ENCODE peak calls at places on chromosomes 11 and 22, in five cellular contexts. One of them, this sample, is unnamed.

GRCh38 chr11:36034572-36035331 is 90.9 kb downstream of the LDLRAD3 start:
- DNase-seq in coronary artery: no peak
- DNase-seq in A549: peak
- DNase-seq in GM10248: no peak
- DNase-seq in CD8-positive, alpha-beta T cell: no peak
- DNase-seq in this sample: no peak

GRCh38 chr22:30636226-30637077 is 871 bp downstream of the SLC35E4 start:
- DNase-seq in coronary artery: no peak
- DNase-seq in A549: no peak
- DNase-seq in GM10248: no peak
- DNase-seq in CD8-positive, alpha-beta T cell: peak
- DNase-seq in this sample: peak

GRCh38 chr11:132140056-132140455 is 769.6 kb downstream of the NTM start:
- DNase-seq in coronary artery: no peak
- DNase-seq in A549: no peak
- DNase-seq in GM10248: no peak
- DNase-seq in CD8-positive, alpha-beta T cell: no peak
- DNase-seq in this sample: no peak

GRCh38 chr11:76008474-76008873 is 193.5 kb downstream of the UVRAG start:
- DNase-seq in coronary artery: no peak
- DNase-seq in A549: no peak
- DNase-seq in GM10248: no peak
- DNase-seq in CD8-positive, alpha-beta T cell: no peak
- DNase-seq in this sample: no peak

GRCh38 chr11:100777118-100777517 is 90.0 kb downstream of the ARHGAP42 start:
- DNase-seq in coronary artery: no peak
- DNase-seq in A549: peak
- DNase-seq in GM10248: no peak
- DNase-seq in CD8-positive, alpha-beta T cell: no peak
- DNase-seq in this sample: no peak

GRCh38 chr11:32213223-32213622 is 122.3 kb downstream of the RCN1 start:
- DNase-seq in coronary artery: no peak
- DNase-seq in A549: no peak
- DNase-seq in GM10248: no peak
- DNase-seq in CD8-positive, alpha-beta T cell: no peak
- DNase-seq in this sample: no peak

GRCh38 chr11:119790476-119790875 is 61.5 kb upstream of the NECTIN1 start:
- DNase-seq in coronary artery: no peak
- DNase-seq in A549: no peak
- DNase-seq in GM10248: no peak
- DNase-seq in CD8-positive, alpha-beta T cell: no peak
- DNase-seq in this sample: no peak

GRCh38 chr11:16610738-16611388 is 127.6 kb upstream of the C11orf58 start:
- DNase-seq in coronary artery: no peak
- DNase-seq in A549: no peak
- DNase-seq in GM10248: peak
- DNase-seq in CD8-positive, alpha-beta T cell: no peak
- DNase-seq in this sample: no peak

GRCh38 chr11:21810650-21811049 is 382.2 kb upstream of the ANO5 start:
- DNase-seq in coronary artery: no peak
- DNase-seq in A549: no peak
- DNase-seq in GM10248: no peak
- DNase-seq in CD8-positive, alpha-beta T cell: no peak
- DNase-seq in this sample: no peak

GRCh38 chr22:26464312-26464711 is 19.3 kb downstream of the HPS4 start:
- DNase-seq in coronary artery: no peak
- DNase-seq in A549: no peak
- DNase-seq in GM10248: no peak
- DNase-seq in CD8-positive, alpha-beta T cell: no peak
- DNase-seq in this sample: no peak

GRCh38 chr22:27377501-27377900 is 424.1 kb downstream of the MN1 start:
- DNase-seq in coronary artery: no peak
- DNase-seq in A549: no peak
- DNase-seq in GM10248: no peak
- DNase-seq in CD8-positive, alpha-beta T cell: no peak
- DNase-seq in this sample: no peak

GRCh38 chr11:10900686-10901415 is 43.0 kb upstream of the ZBED5 start:
- DNase-seq in coronary artery: no peak
- DNase-seq in A549: no peak
- DNase-seq in GM10248: no peak
- DNase-seq in CD8-positive, alpha-beta T cell: no peak
- DNase-seq in this sample: no peak

GRCh38 chr11:65590240-65590738 is 5.3 kb downstream of the KCNK7 start:
- DNase-seq in coronary artery: no peak
- DNase-seq in A549: no peak
- DNase-seq in GM10248: no peak
- DNase-seq in CD8-positive, alpha-beta T cell: no peak
- DNase-seq in this sample: no peak

GRCh38 chr11:21295508-21295907 is 626.1 kb downstream of the NELL1 start:
- DNase-seq in coronary artery: no peak
- DNase-seq in A549: no peak
- DNase-seq in GM10248: no peak
- DNase-seq in CD8-positive, alpha-beta T cell: no peak
- DNase-seq in this sample: no peak

GRCh38 chr22:37019309-37020191 is at the start of the genes MPST and TST:
- DNase-seq in coronary artery: no peak
- DNase-seq in A549: no peak
- DNase-seq in GM10248: peak
- DNase-seq in CD8-positive, alpha-beta T cell: no peak
- DNase-seq in this sample: peak

GRCh38 chr11:91489989-91490388 is 734.6 kb upstream of the FAT3 start:
- DNase-seq in coronary artery: no peak
- DNase-seq in A549: no peak
- DNase-seq in GM10248: no peak
- DNase-seq in CD8-positive, alpha-beta T cell: no peak
- DNase-seq in this sample: no peak

GRCh38 chr11:63916837-63917684 is at the start of gene RCOR2:
- DNase-seq in coronary artery: no peak
- DNase-seq in A549: peak
- DNase-seq in GM10248: peak
- DNase-seq in CD8-positive, alpha-beta T cell: peak
- DNase-seq in this sample: peak

GRCh38 chr22:41939981-41940852 is 6.7 kb downstream of the CENPM start:
- DNase-seq in coronary artery: no peak
- DNase-seq in A549: no peak
- DNase-seq in GM10248: peak
- DNase-seq in CD8-positive, alpha-beta T cell: peak
- DNase-seq in this sample: peak

GRCh38 chr11:123174196-123175183 is 20.6 kb downstream of the CLMP start:
- DNase-seq in coronary artery: no peak
- DNase-seq in A549: no peak
- DNase-seq in GM10248: no peak
- DNase-seq in CD8-positive, alpha-beta T cell: no peak
- DNase-seq in this sample: no peak

GRCh38 chr11:34266090-34266912 is 91.5 kb downstream of the ABTB2 start:
- DNase-seq in coronary artery: no peak
- DNase-seq in A549: no peak
- DNase-seq in GM10248: no peak
- DNase-seq in CD8-positive, alpha-beta T cell: no peak
- DNase-seq in this sample: no peak

GRCh38 chr11:60954421-60954820 is 2.4 kb upstream of the SLC15A3 start:
- DNase-seq in coronary artery: no peak
- DNase-seq in A549: no peak
- DNase-seq in GM10248: no peak
- DNase-seq in CD8-positive, alpha-beta T cell: no peak
- DNase-seq in this sample: no peak

GRCh38 chr22:17035246-17035645 is 27.2 kb upstream of the GAB4 start:
- DNase-seq in coronary artery: no peak
- DNase-seq in A549: no peak
- DNase-seq in GM10248: no peak
- DNase-seq in CD8-positive, alpha-beta T cell: no peak
- DNase-seq in this sample: no peak

GRCh38 chr22:29600846-29601245 is 2.6 kb upstream of the NF2 start:
- DNase-seq in coronary artery: no peak
- DNase-seq in A549: no peak
- DNase-seq in GM10248: no peak
- DNase-seq in CD8-positive, alpha-beta T cell: no peak
- DNase-seq in this sample: no peak

GRCh38 chr11:73633999-73634398 is 12.4 kb upstream of the PLEKHB1 start:
- DNase-seq in coronary artery: no peak
- DNase-seq in A549: no peak
- DNase-seq in GM10248: no peak
- DNase-seq in CD8-positive, alpha-beta T cell: no peak
- DNase-seq in this sample: no peak

GRCh38 chr22:20843501-20843900 is 15.1 kb downstream of the PI4KA start:
- DNase-seq in coronary artery: no peak
- DNase-seq in A549: no peak
- DNase-seq in GM10248: no peak
- DNase-seq in CD8-positive, alpha-beta T cell: no peak
- DNase-seq in this sample: no peak

GRCh38 chr11:15911377-15912044 is 444.8 kb downstream of the SOX6 start:
- DNase-seq in coronary artery: no peak
- DNase-seq in A549: no peak
- DNase-seq in GM10248: no peak
- DNase-seq in CD8-positive, alpha-beta T cell: no peak
- DNase-seq in this sample: no peak

GRCh38 chr11:17991799-17992433 is 20.9 kb downstream of the SERGEF start:
- DNase-seq in coronary artery: no peak
- DNase-seq in A549: peak
- DNase-seq in GM10248: peak
- DNase-seq in CD8-positive, alpha-beta T cell: peak
- DNase-seq in this sample: no peak

GRCh38 chr22:44828193-44828592 is 75.8 kb downstream of the ARHGAP8 start:
- DNase-seq in coronary artery: no peak
- DNase-seq in A549: peak
- DNase-seq in GM10248: peak
- DNase-seq in CD8-positive, alpha-beta T cell: no peak
- DNase-seq in this sample: no peak

GRCh38 chr22:27170491-27170890 is 513.1 kb downstream of the MIAT start:
- DNase-seq in coronary artery: peak
- DNase-seq in A549: peak
- DNase-seq in GM10248: no peak
- DNase-seq in CD8-positive, alpha-beta T cell: no peak
- DNase-seq in this sample: no peak

GRCh38 chr11:504053-504993 is 2.7 kb downstream of the RNH1 start:
- DNase-seq in coronary artery: peak
- DNase-seq in A549: no peak
- DNase-seq in GM10248: no peak
- DNase-seq in CD8-positive, alpha-beta T cell: peak
- DNase-seq in this sample: no peak

GRCh38 chr11:67285541-67286498 is 3.3 kb upstream of the ANKRD13D start:
- DNase-seq in coronary artery: no peak
- DNase-seq in A549: no peak
- DNase-seq in GM10248: no peak
- DNase-seq in CD8-positive, alpha-beta T cell: peak
- DNase-seq in this sample: peak

GRCh38 chr11:67288198-67288451 is 978 bp upstream of the ANKRD13D start:
- DNase-seq in coronary artery: no peak
- DNase-seq in A549: no peak
- DNase-seq in GM10248: no peak
- DNase-seq in CD8-positive, alpha-beta T cell: no peak
- DNase-seq in this sample: no peak

GRCh38 chr11:67287355-67288197 is 1.5 kb upstream of the ANKRD13D start:
- DNase-seq in coronary artery: no peak
- DNase-seq in A549: no peak
- DNase-seq in GM10248: no peak
- DNase-seq in CD8-positive, alpha-beta T cell: peak
- DNase-seq in this sample: no peak

GRCh38 chr11:67284811-67285540 is 4.1 kb upstream of the ANKRD13D start:
- DNase-seq in coronary artery: no peak
- DNase-seq in A549: no peak
- DNase-seq in GM10248: no peak
- DNase-seq in CD8-positive, alpha-beta T cell: peak
- DNase-seq in this sample: no peak

GRCh38 chr11:67286621-67287333 is 2.3 kb upstream of the ANKRD13D start:
- DNase-seq in coronary artery: no peak
- DNase-seq in A549: no peak
- DNase-seq in GM10248: no peak
- DNase-seq in CD8-positive, alpha-beta T cell: peak
- DNase-seq in this sample: no peak
- TF ChIP-seq CTCF in coronary artery: no peak
- TF ChIP-seq CTCF in A549: no peak
- TF ChIP-seq CTCF in GM10248: peak
- TF ChIP-seq CTCF in CD8-positive, alpha-beta T cell: no peak
- TF ChIP-seq CTCF in this sample: no peak

DNA sequence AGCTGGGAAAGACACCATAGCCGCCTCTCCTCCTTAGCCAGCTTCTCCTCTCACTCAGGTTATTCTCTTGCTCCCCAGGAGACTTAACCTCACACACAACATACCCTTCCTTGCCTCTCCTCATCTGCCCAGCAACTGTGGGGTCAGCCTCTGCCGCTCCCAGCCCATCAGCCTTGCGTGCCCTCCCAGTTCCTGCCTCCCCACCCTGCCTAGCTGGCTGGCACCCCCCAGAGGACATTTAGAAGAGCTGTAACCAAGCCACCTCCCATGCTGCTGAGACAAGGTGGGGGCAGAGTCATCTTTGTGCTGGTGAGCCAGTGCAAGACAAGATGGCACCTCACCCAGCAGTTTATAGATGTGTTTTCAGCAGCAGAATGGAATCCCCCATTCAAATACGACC is 38.2 kb downstream of the TOM1 start:
- DNase-seq in coronary artery: no peak
- DNase-seq in A549: no peak
- DNase-seq in GM10248: no peak
- DNase-seq in CD8-positive, alpha-beta T cell: peak
- DNase-seq in this sample: no peak
- TF ChIP-seq CTCF in coronary artery: no peak
- TF ChIP-seq CTCF in A549: no peak
- TF ChIP-seq CTCF in GM10248: peak
- TF ChIP-seq CTCF in CD8-positive, alpha-beta T cell: no peak
- TF ChIP-seq CTCF in this sample: no peak

DNA sequence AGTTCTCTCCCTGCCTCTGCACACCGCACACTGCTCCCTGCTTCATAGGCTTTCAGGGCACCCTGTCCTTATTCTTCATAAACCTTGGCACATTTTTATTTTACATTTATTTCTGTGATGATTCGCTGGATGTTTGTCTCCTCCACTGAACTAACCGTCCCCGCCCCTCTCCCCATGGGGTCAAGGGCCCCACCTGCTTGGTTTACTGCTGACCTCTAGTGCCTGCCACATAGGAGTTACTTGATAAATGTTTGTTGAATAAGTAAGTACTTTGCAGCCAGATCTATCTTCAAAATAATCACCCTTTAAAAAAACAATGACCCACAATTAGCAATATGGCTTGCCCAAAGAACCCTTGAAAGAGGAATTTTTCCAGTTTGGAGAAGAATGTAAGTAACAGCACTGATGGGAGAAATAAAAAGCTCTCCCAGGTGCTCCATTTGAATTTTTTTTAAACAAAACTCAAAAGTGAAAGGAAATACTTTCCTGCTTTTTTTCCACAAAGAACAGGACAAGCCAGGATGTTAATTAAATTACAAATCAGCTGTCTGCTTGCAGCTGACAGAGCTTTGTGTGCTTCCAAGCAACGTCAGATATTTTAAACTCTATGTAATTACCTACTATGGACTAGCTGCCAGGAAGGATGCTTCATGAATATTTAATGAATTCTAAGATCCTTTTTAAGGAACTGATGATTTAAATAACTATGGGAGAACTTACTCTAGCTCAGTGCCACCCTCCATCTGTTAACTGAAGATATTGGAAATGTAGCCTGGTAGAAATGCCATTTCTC is 1083.6 kb downstream of the DLG2 start:
- DNase-seq in coronary artery: no peak
- DNase-seq in A549: no peak
- DNase-seq in GM10248: no peak
- DNase-seq in CD8-positive, alpha-beta T cell: no peak
- DNase-seq in this sample: no peak
- TF ChIP-seq CTCF in coronary artery: no peak
- TF ChIP-seq CTCF in A549: no peak
- TF ChIP-seq CTCF in GM10248: no peak
- TF ChIP-seq CTCF in CD8-positive, alpha-beta T cell: no peak
- TF ChIP-seq CTCF in this sample: no peak

GRCh38 chr11:111307472-111308108 is 9.2 kb downstream of the POU2AF3 start:
- DNase-seq in coronary artery: no peak
- DNase-seq in A549: no peak
- DNase-seq in GM10248: no peak
- DNase-seq in CD8-positive, alpha-beta T cell: no peak
- DNase-seq in this sample: no peak
- TF ChIP-seq CTCF in coronary artery: no peak
- TF ChIP-seq CTCF in A549: no peak
- TF ChIP-seq CTCF in GM10248: no peak
- TF ChIP-seq CTCF in CD8-positive, alpha-beta T cell: no peak
- TF ChIP-seq CTCF in this sample: no peak